ENCODE peak calls at places on chromosome 10, in four cellular contexts. W is breast epithelium, T is sigmoid colon, A is transverse colon. U is an unnamed sample. For H3K36me3, the result is how much of the 10 kb centered on the place peaks cover.

GRCh38 chr10:9289811-9290210 is 1235.3 kb downstream of the GATA3 start:
- DNase-seq in W (no peak), T (no peak), A (no peak), U (no peak)

GRCh38 chr10:53580465-53580864 is 807.9 kb upstream of the MBL2 start:
- DNase-seq in W (no peak), T (no peak), A (no peak), U (no peak)

GRCh38 chr10:11018830-11019692 is 1.4 kb downstream of the CELF2 start:
- DNase-seq in W (no peak), T (no peak), A (no peak), U (no peak)

GRCh38 chr10:59434463-59435326 is 72.3 kb upstream of the FAM13C start:
- DNase-seq in W (no peak), T (no peak), A (no peak), U (no peak)

GRCh38 chr10:35640474-35640873 is 1.6 kb downstream of the FZD8 start:
- DNase-seq in W (peak), T (peak), A (peak), U (no peak)

GRCh38 chr10:68406111-68406814 is 814 bp downstream of the RUFY2 start:
- DNase-seq in W (no peak), T (no peak), A (peak), U (no peak)

GRCh38 chr10:121526801-121527221 is 71.4 kb downstream of the FGFR2 start:
- DNase-seq in W (no peak), T (no peak), A (no peak), U (no peak)

GRCh38 chr10:34628174-34628802 is 186.8 kb downstream of the PARD3 start:
- DNase-seq in W (no peak), T (peak), A (peak), U (no peak)

GRCh38 chr10:6838118-6838517 is 258.0 kb upstream of the PRKCQ start:
- DNase-seq in W (no peak), T (no peak), A (no peak), U (no peak)

GRCh38 chr10:103833731-103834365 is 21.5 kb downstream of the SH3PXD2A start:
- DNase-seq in W (no peak), T (peak), A (peak), U (no peak)

GRCh38 chr10:50788951-50789904 is 49.5 kb downstream of the ASAH2B start:
- DNase-seq in W (no peak), T (no peak), A (no peak), U (peak)

GRCh38 chr10:58824396-58824795 is 311.7 kb downstream of the BICC1 start:
- DNase-seq in W (no peak), T (no peak), A (no peak), U (no peak)

GRCh38 chr10:109963439-109963838 is 40.1 kb upstream of the XPNPEP1 start:
- DNase-seq in W (no peak), T (no peak), A (no peak), U (no peak)

GRCh38 chr10:132515811-132516726 is 21.5 kb upstream of the INPP5A start:
- DNase-seq in W (no peak), T (peak), A (peak), U (no peak)

GRCh38 chr10:12214763-12215218 is 18.8 kb downstream of the CDC123 start:
- DNase-seq in W (no peak), T (no peak), A (peak), U (no peak)

GRCh38 chr10:31374146-31374696 is 55.2 kb downstream of the ZEB1 start:
- DNase-seq in W (no peak), T (no peak), A (no peak), U (no peak)

GRCh38 chr10:28963539-28964221 is 286.4 kb downstream of the BAMBI start:
- DNase-seq in W (no peak), T (no peak), A (no peak), U (no peak)

GRCh38 chr10:46019541-46020343 is 10.7 kb downstream of the NCOA4 start:
- DNase-seq in W (no peak), T (no peak), A (peak), U (no peak)

GRCh38 chr10:106086391-106086790 is 1078.1 kb downstream of the SORCS1 start:
- DNase-seq in W (no peak), T (no peak), A (no peak), U (no peak)

GRCh38 chr10:132996603-132997343 is 54.4 kb upstream of the CFAP46 start:
- DNase-seq in W (no peak), T (no peak), A (no peak), U (no peak)

GRCh38 chr10:13973742-13974141 is 357.0 kb downstream of the FRMD4A start:
- DNase-seq in W (no peak), T (no peak), A (no peak), U (no peak)

GRCh38 chr10:13162013-13162364 is 631 bp downstream of the MCM10 start:
- DNase-seq in W (no peak), T (no peak), A (no peak), U (no peak)

GRCh38 chr10:7385114-7385513 is 25.7 kb downstream of the SFMBT2 start:
- DNase-seq in W (no peak), T (no peak), A (no peak), U (no peak)

GRCh38 chr10:6065845-6066244 is 3.7 kb upstream of the IL2RA start:
- DNase-seq in W (no peak), T (peak), A (no peak), U (no peak)

GRCh38 chr10:122207596-122207995 is 63.5 kb upstream of the BTBD16 start:
- DNase-seq in W (no peak), T (no peak), A (no peak), U (no peak)

GRCh38 chr10:3295501-3296005 is 123.0 kb upstream of the PITRM1 start:
- DNase-seq in W (no peak), T (no peak), A (no peak), U (no peak)

GRCh38 chr10:4278161-4278560 is 493.2 kb upstream of the KLF6 start:
- DNase-seq in W (no peak), T (no peak), A (no peak), U (no peak)

GRCh38 chr10:103042129-103042528 is 124.0 kb downstream of the CNNM2 start:
- DNase-seq in W (no peak), T (no peak), A (no peak), U (no peak)

GRCh38 chr10:102675887-102676616 is 31.8 kb downstream of the TRIM8 start:
- DNase-seq in W (no peak), T (peak), A (no peak), U (no peak)

GRCh38 chr10:70193391-70193844 is 23.1 kb upstream of the SAR1A start:
- DNase-seq in W (no peak), T (no peak), A (no peak), U (no peak)

GRCh38 chr10:35041502-35041879 is 48.6 kb downstream of the CUL2 start:
- DNase-seq in W (no peak), T (no peak), A (no peak), U (no peak)

GRCh38 chr10:117217196-117217761 is 20.0 kb downstream of the KCNK18 start:
- DNase-seq in W (no peak), T (peak), A (peak), U (no peak)

GRCh38 chr10:60877066-60877776 is 66.8 kb downstream of the RHOBTB1 start:
- DNase-seq in W (no peak), T (no peak), A (no peak), U (no peak)

GRCh38 chr10:14405076-14406065 is 74.6 kb upstream of the FRMD4A start:
- DNase-seq in W (no peak), T (no peak), A (no peak), U (no peak)

GRCh38 chr10:3763035-3763456 is 22.0 kb downstream of the KLF6 start:
- DNase-seq in W (peak), T (no peak), A (peak), U (peak)

GRCh38 chr10:17473228-17473950 is 19.0 kb upstream of the ST8SIA6 start:
- DNase-seq in W (no peak), T (no peak), A (no peak), U (no peak)

GRCh38 chr10:77456414-77456813 is 181.2 kb downstream of the KCNMA1 start:
- DNase-seq in W (no peak), T (no peak), A (peak), U (no peak)

GRCh38 chr10:75051308-75051707 is 60.1 kb upstream of the SAMD8 start:
- DNase-seq in W (no peak), T (peak), A (no peak), U (no peak)

GRCh38 chr10:75043256-75044121 is 68.0 kb upstream of the SAMD8 start:
- DNase-seq in W (no peak), T (peak), A (no peak), U (no peak)

GRCh38 chr10:75049316-75050285 is 61.9 kb upstream of the SAMD8 start:
- DNase-seq in W (no peak), T (peak), A (no peak), U (no peak)

GRCh38 chr10:75050520-75050919 is 60.9 kb upstream of the SAMD8 start:
- DNase-seq in W (no peak), T (peak), A (no peak), U (no peak)

DNA sequence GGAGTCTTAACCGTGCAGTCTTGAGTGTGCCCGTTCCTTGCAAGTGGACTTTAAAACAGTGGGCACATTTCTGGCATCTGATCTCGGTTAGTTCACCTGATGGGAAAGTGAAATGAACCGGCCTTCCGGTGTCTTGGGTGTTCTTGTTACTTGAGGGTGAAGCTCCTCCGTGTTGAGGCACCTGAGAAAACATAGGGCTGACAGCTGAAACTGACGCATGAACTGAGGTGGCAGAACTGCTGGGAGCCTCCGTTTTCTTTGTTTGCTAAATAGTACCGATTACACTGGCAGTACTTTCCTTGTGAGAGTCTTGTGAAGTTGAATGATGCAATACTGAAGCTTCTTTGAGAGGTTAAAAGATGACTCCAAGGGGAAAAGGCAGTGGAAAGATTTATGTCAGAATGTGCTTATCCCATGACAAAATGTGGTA is 62.8 kb upstream of the SAMD8 start:
- DNase-seq in W (no peak), T (peak), A (no peak), U (no peak)
- H3K36me3 ChIP-seq in W (under half), T (under half), A (under half), U (under half)

GRCh38 chr10:93420091-93420490 is 62.0 kb downstream of the MYOF start:
- DNase-seq in W (no peak), T (no peak), A (no peak), U (no peak)
- TF ChIP-seq POLR2AphosphoS5 in W (no peak), T (peak), A (no peak), U (no peak)

DNA sequence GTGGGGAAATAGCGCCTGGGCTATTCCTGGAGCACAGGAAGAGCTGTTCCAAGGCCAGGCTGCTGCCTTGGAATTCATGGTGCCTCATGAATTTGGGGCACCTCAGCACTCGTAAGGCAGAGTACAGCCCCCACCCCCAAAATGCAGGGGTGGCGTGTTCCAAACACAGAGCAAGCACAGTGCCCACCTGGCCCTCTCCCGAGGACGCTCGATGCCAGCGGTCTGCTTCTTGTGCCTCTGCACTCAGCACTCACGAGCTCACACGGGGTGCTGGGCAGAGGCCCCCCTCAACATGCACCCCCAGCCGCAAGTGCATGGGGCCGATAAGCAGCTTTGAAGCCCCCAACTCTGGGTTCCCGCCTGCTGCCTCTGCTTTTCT is 60.1 kb downstream of the ZRANB1 start:
- DNase-seq in W (no peak), T (peak), A (no peak), U (no peak)
- H3K36me3 ChIP-seq in W (under half), T (under half), A (under half), U (under half)

GRCh38 chr10:74932648-74933047 is 106.2 kb downstream of the KAT6B start:
- DNase-seq in W (peak), T (peak), A (peak), U (no peak)
- TF ChIP-seq POLR2AphosphoS5 in W (no peak), T (peak), A (no peak), U (no peak)

DNA sequence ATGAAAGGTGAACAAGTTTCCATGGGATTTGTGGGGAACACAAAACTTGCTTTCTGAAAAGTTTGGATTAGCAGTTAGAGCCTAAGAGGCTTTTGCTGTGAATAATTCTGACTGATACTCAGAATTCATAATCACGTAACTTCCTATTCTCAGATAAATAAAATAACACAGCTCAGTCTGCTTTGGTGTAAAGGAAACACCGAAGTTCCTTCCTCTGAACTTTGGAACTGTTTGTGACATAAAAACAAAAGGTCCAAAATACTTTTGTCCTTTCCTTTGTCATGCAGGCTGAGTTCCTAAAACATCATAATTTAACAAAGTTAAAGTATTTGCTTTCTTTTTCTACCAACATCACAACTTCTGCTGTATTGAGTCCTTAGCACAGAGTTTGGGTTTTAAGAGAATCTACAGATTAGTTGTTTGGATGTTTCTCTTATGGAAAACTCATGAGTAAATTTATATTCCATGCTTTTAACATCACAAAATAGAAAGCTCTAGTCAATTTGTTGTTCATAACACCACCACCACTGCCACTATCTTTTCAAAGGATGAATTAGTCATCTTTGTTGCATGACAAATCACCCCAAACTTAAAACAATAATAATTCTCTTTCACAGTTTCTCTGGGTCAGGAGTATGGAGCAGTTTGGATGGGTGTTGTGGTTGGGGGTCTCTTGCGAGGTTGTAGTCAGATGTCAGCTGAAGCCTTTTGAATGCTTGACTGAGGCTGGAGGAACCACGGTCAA is 123.4 kb downstream of the REEP3 start:
- DNase-seq in W (no peak), T (no peak), A (no peak), U (no peak)
- H3K36me3 ChIP-seq in W (under half), T (under half), A (under half), U (under half)

GRCh38 chr10:66586897-66587679 is 338.7 kb upstream of the LRRTM3 start:
- DNase-seq in W (no peak), T (no peak), A (no peak), U (no peak)

GRCh38 chr10:66587680-66588050 is 338.2 kb upstream of the LRRTM3 start:
- DNase-seq in W (no peak), T (no peak), A (no peak), U (no peak)

GRCh38 chr10:66591865-66592264 is 334.0 kb upstream of the LRRTM3 start:
- DNase-seq in W (no peak), T (no peak), A (no peak), U (no peak)

GRCh38 chr10:66586073-66586472 is 339.8 kb upstream of the LRRTM3 start:
- DNase-seq in W (no peak), T (no peak), A (peak), U (no peak)
- TF ChIP-seq POLR2AphosphoS5 in W (no peak), T (no peak), A (no peak), U (no peak)

DNA sequence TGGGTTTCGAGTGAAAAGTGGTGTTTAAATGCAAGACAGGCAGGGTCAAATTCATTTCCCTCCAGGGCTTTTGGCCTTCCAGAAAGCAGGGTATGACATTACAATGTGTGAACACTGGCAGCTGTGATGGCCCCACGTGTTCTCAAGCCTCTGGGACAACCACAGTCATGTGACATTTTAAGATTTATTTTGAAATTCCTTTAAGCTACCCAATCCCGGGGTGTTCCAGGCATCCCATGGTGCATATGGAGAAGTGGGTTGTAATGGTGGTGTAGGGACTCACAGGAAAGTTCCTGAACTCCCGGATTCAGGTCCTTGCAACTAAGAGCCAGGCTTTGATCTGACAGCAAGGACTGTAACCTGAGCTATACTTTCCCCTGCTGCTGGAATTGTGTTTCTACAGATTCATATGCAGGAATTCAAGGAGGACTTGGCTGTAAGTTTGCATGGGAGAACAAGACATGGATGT is 46.7 kb downstream of the INSYN2A start:
- DNase-seq in W (no peak), T (no peak), A (no peak), U (no peak)
- H3K36me3 ChIP-seq in W (under half), T (under half), A (under half), U (under half)

GRCh38 chr10:44965104-44965503 is 5.5 kb downstream of the RASSF4 start:
- DNase-seq in W (no peak), T (no peak), A (no peak), U (no peak)

GRCh38 chr10:44961931-44962750 is 2.5 kb downstream of the RASSF4 start:
- DNase-seq in W (no peak), T (no peak), A (no peak), U (no peak)

GRCh38 chr10:44965651-44966097 is 6.1 kb downstream of the RASSF4 start:
- DNase-seq in W (no peak), T (no peak), A (no peak), U (no peak)

GRCh38 chr10:44962870-44963738 is 3.5 kb downstream of the RASSF4 start:
- DNase-seq in W (no peak), T (peak), A (peak), U (no peak)

GRCh38 chr10:44963772-44964633 is 4.4 kb downstream of the RASSF4 start:
- DNase-seq in W (peak), T (peak), A (no peak), U (no peak)
- TF ChIP-seq POLR2AphosphoS5 in W (peak), T (peak), A (peak), U (no peak)

GRCh38 chr10:71295641-71296040 is 23.4 kb upstream of the SLC29A3 start:
- DNase-seq in W (no peak), T (no peak), A (no peak), U (no peak)
- H3K36me3 ChIP-seq in W (under half), T (under half), A (under half), U (under half)

U was measured in Panc1.